ENCODE peak calls at places on chromosomes 1 and 21, in five cellular contexts. L is neural progenitor cell, A is A549, C is lower lobe of right lung, X is H1. Q is an unnamed sample. For H3K4me1, the result is how much of the 10 kb centered on the place peaks cover.

GRCh38 chr1:167221126-167221803 is 579 bp downstream of the POU2F1 start:
- DNase-seq in X (peak), C (no peak), A (no peak), L (peak), Q (no peak)

GRCh38 chr1:25996966-25997758 is 701 bp downstream of the PAFAH2 start:
- DNase-seq in L (no peak), A (peak), C (no peak), X (no peak), Q (no peak)

GRCh38 chr1:1360511-1361169 is 2.3 kb upstream of the MXRA8 start:
- DNase-seq in X (no peak), L (peak), A (peak), C (no peak), Q (peak)

GRCh38 chr1:53541761-53542550 is 82.8 kb downstream of the DMRTB1 start:
- DNase-seq in A (peak), X (no peak), L (peak), C (peak), Q (peak)

GRCh38 chr1:15919316-15919715 is 56.6 kb downstream of the ZBTB17 start:
- DNase-seq in A (no peak), L (no peak), X (no peak), C (no peak), Q (no peak)

GRCh38 chr1:195071461-195071860 is 1536.8 kb downstream of the KCNT2 start:
- DNase-seq in A (no peak), X (no peak), L (no peak), C (no peak), Q (no peak)

GRCh38 chr1:1225238-1225845 is 6.5 kb downstream of the SDF4 start:
- DNase-seq in A (no peak), X (no peak), L (no peak), C (no peak), Q (no peak)

GRCh38 chr21:38503588-38503987 is 5.3 kb upstream of the ERG start:
- DNase-seq in C (no peak), A (no peak), X (no peak), L (no peak), Q (peak)

GRCh38 chr21:33261635-33262034 is 4.5 kb upstream of the IL10RB start:
- DNase-seq in A (no peak), L (no peak), X (no peak), C (peak), Q (no peak)

GRCh38 chr1:34843392-34844251 is 15.9 kb downstream of the SMIM12 start:
- DNase-seq in A (no peak), C (no peak), X (no peak), L (peak), Q (no peak)

GRCh38 chr1:89938171-89939055 is 56.5 kb upstream of the ZNF326 start:
- DNase-seq in L (no peak), A (peak), X (no peak), C (no peak), Q (no peak)

GRCh38 chr1:189141056-189141455 is 1336.6 kb downstream of the BRINP3 start:
- DNase-seq in L (no peak), X (no peak), A (no peak), C (no peak), Q (no peak)

GRCh38 chr1:111726311-111726710 is 12.9 kb downstream of the INKA2 start:
- DNase-seq in L (no peak), X (no peak), A (no peak), C (no peak), Q (no peak)

GRCh38 chr21:44800971-44801467 is 601 bp downstream of the UBE2G2 start:
- DNase-seq in L (peak), X (no peak), A (peak), C (no peak), Q (no peak)

GRCh38 chr1:182215797-182216196 is 154.3 kb upstream of the ZNF648 start:
- DNase-seq in L (no peak), A (no peak), X (no peak), C (no peak), Q (no peak)

GRCh38 chr1:159009287-159009686 is 420 bp upstream of the IFI16 start:
- DNase-seq in X (no peak), C (no peak), A (no peak), L (no peak), Q (no peak)

GRCh38 chr1:209569445-209570207 is 13.9 kb upstream of the CAMK1G start:
- DNase-seq in C (peak), A (peak), L (peak), X (peak), Q (peak)

GRCh38 chr1:109931189-109931672 is 20.6 kb downstream of the CSF1 start:
- DNase-seq in C (peak), A (peak), L (peak), X (peak), Q (peak)

GRCh38 chr1:109782514-109782913 is 18.8 kb upstream of the EPS8L3 start:
- DNase-seq in C (peak), X (no peak), L (no peak), A (no peak), Q (peak)

GRCh38 chr1:207858806-207859205 is 52.1 kb downstream of the CD34 start:
- DNase-seq in C (no peak), X (no peak), L (no peak), A (no peak), Q (no peak)

GRCh38 chr1:156115514-156116374 is 1.2 kb downstream of the LMNA start:
- DNase-seq in X (no peak), L (peak), A (peak), C (peak), Q (peak)
- H3K4me1 ChIP-seq in X (under half), L (under half), A (half or more), C (half or more), Q (under half)

GRCh38 chr1:8876099-8876496 is 2.4 kb downstream of the ENO1 start:
- DNase-seq in L (no peak), X (no peak), C (no peak), A (no peak), Q (no peak)
- H3K4me3 ChIP-seq in L (peak), X (peak), C (peak), A (peak), Q (no peak)

DNA sequence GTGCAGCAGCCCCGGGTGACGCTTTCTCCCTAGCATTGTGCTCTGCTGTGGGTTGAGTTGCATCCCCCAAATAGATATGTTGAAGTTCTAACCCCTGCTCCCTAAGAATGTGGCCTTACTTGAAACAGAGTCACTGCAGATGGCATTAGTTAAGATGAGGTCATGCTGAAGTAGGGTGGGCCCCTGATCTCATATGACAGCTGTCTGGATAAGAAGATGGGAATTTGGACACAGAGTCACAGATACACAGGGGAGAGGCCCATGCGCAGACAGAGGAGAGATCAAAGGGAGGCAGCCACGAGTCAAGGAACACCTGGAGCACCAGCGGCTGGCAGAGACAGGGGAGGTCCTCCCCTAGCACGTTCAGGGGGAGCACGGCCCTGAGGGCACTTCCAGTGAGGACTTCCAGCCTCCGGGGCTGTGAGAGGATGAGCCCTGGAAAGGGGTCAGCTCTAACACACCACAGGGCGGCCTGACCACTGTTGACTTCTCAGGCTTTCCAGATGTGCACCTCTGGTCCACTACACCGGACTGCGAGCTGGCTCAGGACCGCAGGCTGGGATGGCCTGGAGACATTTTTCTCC is 46.4 kb downstream of the ABCG1 start:
- DNase-seq in A (no peak), C (no peak), X (no peak), L (no peak), Q (no peak)
- H3K4me1 ChIP-seq in A (under half), C (half or more), X (under half), L (under half), Q (under half)

DNA sequence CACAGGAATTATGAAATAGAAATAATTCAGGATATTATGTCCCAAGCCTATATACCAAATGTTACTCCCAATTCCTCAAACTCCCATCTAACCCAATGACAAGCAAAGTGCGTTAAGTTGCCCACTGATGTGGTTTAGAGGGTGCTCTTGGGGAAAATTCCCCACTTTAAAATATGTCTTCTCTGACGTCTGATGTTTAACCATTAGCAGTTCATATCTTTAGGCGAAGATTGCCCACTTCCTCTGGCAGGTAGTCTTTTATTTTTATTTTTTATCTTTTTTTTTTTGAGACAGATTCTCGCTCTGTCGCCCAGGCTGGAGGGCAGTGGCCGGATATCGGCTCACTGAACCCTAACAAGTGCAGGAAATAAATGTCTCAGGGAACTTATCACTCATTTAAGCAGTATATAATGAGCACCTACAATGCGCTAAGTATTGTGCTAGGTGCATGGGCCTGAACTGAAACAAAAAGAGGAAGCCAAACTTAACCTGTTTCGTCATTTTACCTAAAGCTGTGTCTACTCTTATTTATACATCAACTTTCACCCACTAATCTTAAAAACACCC is 1.3 kb upstream of the LYST start:
- DNase-seq in L (no peak), X (no peak), A (no peak), C (no peak), Q (no peak)
- H3K4me3 ChIP-seq in L (peak), X (peak), A (peak), C (peak), Q (no peak)